ENCODE peak calls at places on chromosomes 7 and 10, in six cellular contexts. One of them, this sample, is unnamed.

GRCh38 chr7:44379366-44380178 is 54.2 kb upstream of the CAMK2B start:
- DNase-seq in fibroblast of lung: peak
- DNase-seq in hepatocyte: peak
- DNase-seq in IMR-90: peak
- DNase-seq in ovary: no peak
- DNase-seq in mammary epithelial cell: peak
- DNase-seq in this sample: peak

GRCh38 chr7:1692500-1693418 is 22.7 kb downstream of the ELFN1 start:
- DNase-seq in hepatocyte: no peak
- DNase-seq in ovary: peak
- DNase-seq in IMR-90: no peak
- DNase-seq in fibroblast of lung: no peak
- DNase-seq in mammary epithelial cell: no peak
- DNase-seq in this sample: no peak

GRCh38 chr10:132030898-132031463 is 34.8 kb upstream of the JAKMIP3 start:
- DNase-seq in fibroblast of lung: no peak
- DNase-seq in ovary: no peak
- DNase-seq in mammary epithelial cell: no peak
- DNase-seq in IMR-90: no peak
- DNase-seq in hepatocyte: no peak
- DNase-seq in this sample: no peak

GRCh38 chr10:61836233-61836887 is 65.1 kb upstream of the ARID5B start:
- DNase-seq in mammary epithelial cell: no peak
- DNase-seq in hepatocyte: no peak
- DNase-seq in IMR-90: no peak
- DNase-seq in ovary: no peak
- DNase-seq in fibroblast of lung: no peak
- DNase-seq in this sample: peak

GRCh38 chr10:125009580-125010235 is 67.8 kb downstream of the ZRANB1 start:
- DNase-seq in fibroblast of lung: no peak
- DNase-seq in hepatocyte: no peak
- DNase-seq in ovary: no peak
- DNase-seq in IMR-90: no peak
- DNase-seq in mammary epithelial cell: no peak
- DNase-seq in this sample: no peak

GRCh38 chr10:1126461-1126860 is 70.3 kb downstream of the WDR37 start:
- DNase-seq in fibroblast of lung: no peak
- DNase-seq in mammary epithelial cell: no peak
- DNase-seq in ovary: no peak
- DNase-seq in IMR-90: no peak
- DNase-seq in hepatocyte: no peak
- DNase-seq in this sample: no peak

GRCh38 chr7:91082854-91083495 is 181.3 kb upstream of the FZD1 start:
- DNase-seq in IMR-90: peak
- DNase-seq in fibroblast of lung: peak
- DNase-seq in hepatocyte: peak
- DNase-seq in mammary epithelial cell: no peak
- DNase-seq in ovary: no peak
- DNase-seq in this sample: peak

GRCh38 chr10:6713716-6714115 is 133.6 kb upstream of the PRKCQ start:
- DNase-seq in ovary: no peak
- DNase-seq in mammary epithelial cell: no peak
- DNase-seq in fibroblast of lung: no peak
- DNase-seq in IMR-90: peak
- DNase-seq in hepatocyte: no peak
- DNase-seq in this sample: no peak

GRCh38 chr7:42914009-42914725 is 2.3 kb upstream of the C7orf25 start:
- DNase-seq in fibroblast of lung: peak
- DNase-seq in hepatocyte: peak
- DNase-seq in mammary epithelial cell: no peak
- DNase-seq in ovary: no peak
- DNase-seq in IMR-90: peak
- DNase-seq in this sample: peak

GRCh38 chr10:50242777-50243176 is 8.5 kb downstream of the ASAH2 start:
- DNase-seq in fibroblast of lung: no peak
- DNase-seq in hepatocyte: no peak
- DNase-seq in IMR-90: no peak
- DNase-seq in ovary: no peak
- DNase-seq in mammary epithelial cell: no peak
- DNase-seq in this sample: no peak

GRCh38 chr7:105132335-105132734 is 118.3 kb downstream of the KMT2E start:
- DNase-seq in ovary: no peak
- DNase-seq in fibroblast of lung: no peak
- DNase-seq in hepatocyte: no peak
- DNase-seq in IMR-90: no peak
- DNase-seq in mammary epithelial cell: no peak
- DNase-seq in this sample: no peak

GRCh38 chr10:28849821-28850220 is 172.5 kb downstream of the BAMBI start:
- DNase-seq in ovary: no peak
- DNase-seq in IMR-90: no peak
- DNase-seq in hepatocyte: no peak
- DNase-seq in mammary epithelial cell: no peak
- DNase-seq in fibroblast of lung: no peak
- DNase-seq in this sample: no peak

GRCh38 chr7:93728292-93728691 is 153.8 kb upstream of the CALCR start:
- DNase-seq in ovary: no peak
- DNase-seq in IMR-90: no peak
- DNase-seq in mammary epithelial cell: peak
- DNase-seq in fibroblast of lung: no peak
- DNase-seq in hepatocyte: no peak
- DNase-seq in this sample: no peak

GRCh38 chr7:156932006-156932405 is 17.5 kb upstream of the NOM1 start:
- DNase-seq in ovary: no peak
- DNase-seq in fibroblast of lung: no peak
- DNase-seq in IMR-90: no peak
- DNase-seq in hepatocyte: no peak
- DNase-seq in mammary epithelial cell: peak
- DNase-seq in this sample: peak

GRCh38 chr10:22712246-22712958 is 2.0 kb downstream of the PIP4K2A start:
- DNase-seq in fibroblast of lung: peak
- DNase-seq in hepatocyte: no peak
- DNase-seq in ovary: no peak
- DNase-seq in IMR-90: peak
- DNase-seq in mammary epithelial cell: no peak
- DNase-seq in this sample: peak

GRCh38 chr10:2284071-2284470 is 546.7 kb upstream of the ADARB2 start:
- DNase-seq in hepatocyte: no peak
- DNase-seq in IMR-90: no peak
- DNase-seq in mammary epithelial cell: peak
- DNase-seq in ovary: no peak
- DNase-seq in fibroblast of lung: no peak
- DNase-seq in this sample: no peak

GRCh38 chr10:91590904-91591791 is 41.7 kb downstream of the PPP1R3C start:
- DNase-seq in fibroblast of lung: peak
- DNase-seq in IMR-90: peak
- DNase-seq in ovary: peak
- DNase-seq in mammary epithelial cell: no peak
- DNase-seq in hepatocyte: peak
- DNase-seq in this sample: peak

GRCh38 chr7:13060173-13060572 is 372.7 kb downstream of the ARL4A start:
- DNase-seq in mammary epithelial cell: no peak
- DNase-seq in hepatocyte: no peak
- DNase-seq in IMR-90: no peak
- DNase-seq in ovary: no peak
- DNase-seq in fibroblast of lung: no peak
- DNase-seq in this sample: no peak

GRCh38 chr7:88184848-88185304 is 35.0 kb downstream of the SRI start:
- DNase-seq in mammary epithelial cell: peak
- DNase-seq in IMR-90: peak
- DNase-seq in ovary: no peak
- DNase-seq in hepatocyte: no peak
- DNase-seq in fibroblast of lung: no peak
- DNase-seq in this sample: peak

GRCh38 chr7:116354546-116355422 is 144.4 kb downstream of the TES start:
- DNase-seq in hepatocyte: peak
- DNase-seq in fibroblast of lung: peak
- DNase-seq in mammary epithelial cell: peak
- DNase-seq in IMR-90: peak
- DNase-seq in ovary: peak
- DNase-seq in this sample: peak

GRCh38 chr10:109328001-109328400 is 595.3 kb downstream of the XPNPEP1 start:
- DNase-seq in IMR-90: no peak
- DNase-seq in fibroblast of lung: no peak
- DNase-seq in mammary epithelial cell: no peak
- DNase-seq in hepatocyte: no peak
- DNase-seq in ovary: no peak
- DNase-seq in this sample: no peak

GRCh38 chr10:53978292-53978691 is 822.7 kb downstream of the PCDH15 start:
- DNase-seq in hepatocyte: no peak
- DNase-seq in ovary: no peak
- DNase-seq in mammary epithelial cell: no peak
- DNase-seq in fibroblast of lung: peak
- DNase-seq in IMR-90: no peak
- DNase-seq in this sample: no peak

GRCh38 chr7:101124376-101125056 is 2.4 kb upstream of the SERPINE1 start:
- DNase-seq in IMR-90: peak
- DNase-seq in fibroblast of lung: peak
- DNase-seq in mammary epithelial cell: peak
- DNase-seq in hepatocyte: peak
- DNase-seq in ovary: no peak
- DNase-seq in this sample: peak

GRCh38 chr7:97002555-97003261 is 2.6 kb upstream of the DLX6 start:
- DNase-seq in fibroblast of lung: no peak
- DNase-seq in hepatocyte: no peak
- DNase-seq in ovary: no peak
- DNase-seq in mammary epithelial cell: no peak
- DNase-seq in IMR-90: no peak
- DNase-seq in this sample: no peak

GRCh38 chr7:151066273-151066974 is 7.0 kb downstream of the SLC4A2 start:
- DNase-seq in IMR-90: no peak
- DNase-seq in mammary epithelial cell: no peak
- DNase-seq in hepatocyte: no peak
- DNase-seq in fibroblast of lung: no peak
- DNase-seq in ovary: no peak
- DNase-seq in this sample: no peak

GRCh38 chr7:50729962-50730361 is 52.7 kb downstream of the GRB10 start:
- DNase-seq in mammary epithelial cell: no peak
- DNase-seq in ovary: no peak
- DNase-seq in hepatocyte: no peak
- DNase-seq in IMR-90: peak
- DNase-seq in fibroblast of lung: no peak
- DNase-seq in this sample: peak

GRCh38 chr10:77603529-77603927 is 34.1 kb downstream of the KCNMA1 start:
- DNase-seq in mammary epithelial cell: no peak
- DNase-seq in fibroblast of lung: peak
- DNase-seq in IMR-90: peak
- DNase-seq in hepatocyte: no peak
- DNase-seq in ovary: no peak
- DNase-seq in this sample: no peak

GRCh38 chr10:97320480-97321031 is 1.5 kb downstream of the FRAT1 start:
- DNase-seq in IMR-90: no peak
- DNase-seq in fibroblast of lung: no peak
- DNase-seq in hepatocyte: no peak
- DNase-seq in ovary: peak
- DNase-seq in mammary epithelial cell: no peak
- DNase-seq in this sample: no peak

GRCh38 chr7:144057954-144058353 is 9.2 kb downstream of the OR2A5 start:
- DNase-seq in mammary epithelial cell: no peak
- DNase-seq in IMR-90: no peak
- DNase-seq in ovary: no peak
- DNase-seq in hepatocyte: peak
- DNase-seq in fibroblast of lung: peak
- DNase-seq in this sample: peak

GRCh38 chr10:3365630-3366029 is 193.0 kb upstream of the PITRM1 start:
- DNase-seq in mammary epithelial cell: peak
- DNase-seq in fibroblast of lung: no peak
- DNase-seq in IMR-90: no peak
- DNase-seq in hepatocyte: peak
- DNase-seq in ovary: no peak
- DNase-seq in this sample: no peak

GRCh38 chr10:124693396-124693795 is 50.8 kb downstream of the FAM53B start:
- DNase-seq in IMR-90: no peak
- DNase-seq in mammary epithelial cell: no peak
- DNase-seq in fibroblast of lung: no peak
- DNase-seq in ovary: no peak
- DNase-seq in hepatocyte: no peak
- DNase-seq in this sample: no peak

GRCh38 chr10:4671451-4672145 is 154.4 kb upstream of the AKR1E2 start:
- DNase-seq in IMR-90: peak
- DNase-seq in hepatocyte: no peak
- DNase-seq in mammary epithelial cell: peak
- DNase-seq in ovary: no peak
- DNase-seq in fibroblast of lung: no peak
- DNase-seq in this sample: peak

GRCh38 chr7:114539575-114539974 is 125.0 kb downstream of the FOXP2 start:
- DNase-seq in ovary: no peak
- DNase-seq in fibroblast of lung: peak
- DNase-seq in hepatocyte: peak
- DNase-seq in mammary epithelial cell: no peak
- DNase-seq in IMR-90: peak
- DNase-seq in this sample: peak
- TF ChIP-seq CTCF in ovary: no peak
- TF ChIP-seq CTCF in fibroblast of lung: peak
- TF ChIP-seq CTCF in hepatocyte: peak
- TF ChIP-seq CTCF in mammary epithelial cell: peak
- TF ChIP-seq CTCF in IMR-90: peak
- TF ChIP-seq CTCF in this sample: peak

DNA sequence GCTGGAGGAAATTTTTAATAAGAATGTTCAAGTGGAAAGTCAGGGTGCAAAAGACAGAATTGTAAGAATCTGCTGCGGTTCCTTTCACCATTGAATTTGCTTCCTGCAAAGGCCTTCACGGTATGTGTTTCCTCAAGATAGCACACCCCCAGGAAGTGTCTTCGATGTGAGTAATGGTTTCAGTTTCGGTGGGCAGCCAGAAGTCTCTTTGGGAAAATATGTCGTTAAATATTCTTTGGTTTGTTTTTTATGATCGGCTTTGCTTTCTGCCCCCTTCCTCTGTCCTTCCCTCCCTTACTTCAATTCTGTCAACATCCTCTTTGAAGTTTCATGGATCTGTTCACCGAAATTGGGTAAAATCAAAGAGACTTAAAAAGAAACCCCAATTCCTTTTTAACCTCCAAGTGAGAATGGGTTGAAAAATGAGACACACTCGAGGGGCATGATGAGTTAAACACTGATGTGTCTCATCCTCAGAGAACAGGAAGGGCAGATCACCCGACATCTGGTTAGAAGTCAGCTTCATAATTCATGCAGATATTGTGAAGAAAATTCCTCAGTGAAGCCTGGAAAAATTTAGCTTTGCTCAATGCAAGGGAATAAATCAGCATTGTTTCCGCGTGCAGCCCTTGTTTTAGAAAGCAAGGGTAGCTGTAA is 170.8 kb upstream of the HABP2 start:
- DNase-seq in IMR-90: peak
- DNase-seq in ovary: no peak
- DNase-seq in fibroblast of lung: peak
- DNase-seq in mammary epithelial cell: no peak
- DNase-seq in hepatocyte: no peak
- DNase-seq in this sample: peak
- H3K4me3 ChIP-seq in IMR-90: peak
- H3K4me3 ChIP-seq in ovary: peak
- H3K4me3 ChIP-seq in fibroblast of lung: peak
- H3K4me3 ChIP-seq in mammary epithelial cell: no peak
- H3K4me3 ChIP-seq in hepatocyte: no peak
- H3K4me3 ChIP-seq in this sample: peak

GRCh38 chr10:79142522-79143309 is 74.0 kb downstream of the ZMIZ1 start:
- DNase-seq in ovary: no peak
- DNase-seq in fibroblast of lung: no peak
- DNase-seq in hepatocyte: no peak
- DNase-seq in IMR-90: no peak
- DNase-seq in mammary epithelial cell: no peak
- DNase-seq in this sample: no peak
- TF ChIP-seq CTCF in ovary: no peak
- TF ChIP-seq CTCF in fibroblast of lung: no peak
- TF ChIP-seq CTCF in hepatocyte: no peak
- TF ChIP-seq CTCF in IMR-90: no peak
- TF ChIP-seq CTCF in mammary epithelial cell: no peak
- TF ChIP-seq CTCF in this sample: no peak

GRCh38 chr10:72803119-72803505 is 90.4 kb upstream of the OIT3 start:
- DNase-seq in IMR-90: peak
- DNase-seq in fibroblast of lung: no peak
- DNase-seq in hepatocyte: no peak
- DNase-seq in ovary: no peak
- DNase-seq in mammary epithelial cell: no peak
- DNase-seq in this sample: peak
- H3K4me3 ChIP-seq in IMR-90: peak
- H3K4me3 ChIP-seq in fibroblast of lung: no peak
- H3K4me3 ChIP-seq in hepatocyte: no peak
- H3K4me3 ChIP-seq in ovary: no peak
- H3K4me3 ChIP-seq in mammary epithelial cell: no peak
- H3K4me3 ChIP-seq in this sample: peak

This sample was measured in cardiac fibroblast.